ENCODE peak calls at places on chromosomes 4 and X, in five cellular contexts. U, Y, S, F and X are unnamed samples.
A peak's percentile ranks its signal among the peaks of the same experiment; 100 is the strongest.

GRCh38 chr4:34105311-34105710 is 2139.0 kb downstream of the ARAP2 start:
- DNase-seq in U (no peak), Y (no peak), S (no peak), F (no peak), X (no peak)

GRCh38 chr4:105198541-105198940 is 51.9 kb downstream of the TET2 start:
- DNase-seq in U (no peak), Y (no peak), S (no peak), F (no peak), X (no peak)

GRCh38 chr4:101187837-101188236 is 159.5 kb downstream of the PPP3CA start:
- DNase-seq in U (no peak), Y (no peak), S (no peak), F (no peak), X (no peak)

GRCh38 chr4:128386761-128387599 is 99.4 kb upstream of the PGRMC2 start:
- DNase-seq in U (peak; percentile 73), Y (peak; percentile 60), S (no peak), F (no peak), X (peak; percentile 86)

GRCh38 chrX:77595848-77596247 is 148.7 kb downstream of the FGF16 start:
- DNase-seq in U (no peak), Y (no peak), S (no peak), F (no peak), X (no peak)

GRCh38 chr4:182194115-182194834 is 48.9 kb upstream of the TENM3 start:
- DNase-seq in U (no peak), Y (no peak), S (no peak), F (no peak), X (no peak)

GRCh38 chr4:98517444-98518021 is 140.9 kb downstream of the TSPAN5 start:
- DNase-seq in U (no peak), Y (no peak), S (no peak), F (no peak), X (no peak)

GRCh38 chrX:101708180-101708579 is 48.5 kb upstream of the ARMCX2 start:
- DNase-seq in U (no peak), Y (peak; percentile 26), S (no peak), F (no peak), X (no peak)

GRCh38 chr4:106522839-106523238 is 154.3 kb upstream of the GIMD1 start:
- DNase-seq in U (no peak), Y (no peak), S (no peak), F (peak; percentile 11), X (no peak)

GRCh38 chrX:139086243-139086642 is 374.7 kb upstream of the FGF13 start:
- DNase-seq in U (no peak), Y (no peak), S (no peak), F (no peak), X (no peak)

GRCh38 chrX:23742174-23742692 is 843 bp downstream of the ACOT9 start:
- DNase-seq in U (no peak), Y (peak; percentile 25), S (no peak), F (no peak), X (no peak)

GRCh38 chr4:157587681-157588423 is 367.3 kb downstream of the GRIA2 start:
- DNase-seq in U (no peak), Y (no peak), S (no peak), F (no peak), X (no peak)

GRCh38 chrX:131734621-131735020 is 190.7 kb downstream of the OR13H1 start:
- DNase-seq in U (no peak), Y (no peak), S (peak; percentile 41), F (no peak), X (peak; percentile 45)

GRCh38 chr4:142883433-142883832 is 37.3 kb upstream of the INPP4B start:
- DNase-seq in U (no peak), Y (peak; percentile 0), S (no peak), F (peak; percentile 28), X (no peak)

GRCh38 chr4:8730159-8730558 is 137.6 kb downstream of the CPZ start:
- DNase-seq in U (no peak), Y (no peak), S (no peak), F (no peak), X (peak; percentile 13)

GRCh38 chrX:1558761-1559468 is 21.9 kb upstream of the P2RY8 start:
- DNase-seq in U (no peak), Y (no peak), S (no peak), F (no peak), X (no peak)

GRCh38 chrX:34826964-34827363 is 115.6 kb upstream of the FAM47B start:
- DNase-seq in U (no peak), Y (no peak), S (no peak), F (no peak), X (no peak)

GRCh38 chrX:27600686-27601085 is 10.5 kb downstream of the DCAF8L2 start:
- DNase-seq in U (no peak), Y (no peak), S (no peak), F (no peak), X (no peak)

GRCh38 chr4:38605794-38606586 is 58.0 kb upstream of the KLF3 start:
- DNase-seq in U (no peak), Y (no peak), S (no peak), F (no peak), X (no peak)

GRCh38 chr4:24763631-24764302 is 31.6 kb upstream of the SOD3 start:
- DNase-seq in U (no peak), Y (peak; percentile 50), S (no peak), F (no peak), X (no peak)

GRCh38 chr4:173443121-173443520 is 44.2 kb upstream of the SCRG1 start:
- DNase-seq in U (no peak), Y (no peak), S (no peak), F (no peak), X (no peak)

GRCh38 chr4:2264481-2265041 is 2.7 kb upstream of the MXD4 start:
- DNase-seq in U (no peak), Y (no peak), S (no peak), F (no peak), X (no peak)

GRCh38 chr4:176790398-176790797 is 2.3 kb downstream of the VEGFC start:
- DNase-seq in U (no peak), Y (no peak), S (no peak), F (no peak), X (no peak)

GRCh38 chrX:136639506-136640176 is 8.3 kb upstream of the CD40LG start:
- DNase-seq in U (no peak), Y (no peak), S (no peak), F (no peak), X (no peak)

GRCh38 chrX:104098151-104098808 is 14.0 kb upstream of the ZCCHC18 start:
- DNase-seq in U (peak; percentile 10), Y (peak; percentile 79), S (peak; percentile 20), F (peak; percentile 38), X (no peak)

GRCh38 chr4:52142816-52143215 is 91.7 kb downstream of the SPATA18 start:
- DNase-seq in U (no peak), Y (no peak), S (no peak), F (no peak), X (no peak)

GRCh38 chrX:38489341-38489740 is 72.0 kb upstream of the TSPAN7 start:
- DNase-seq in U (no peak), Y (no peak), S (no peak), F (no peak), X (no peak)

GRCh38 chr4:119300072-119300387 is 21.9 kb downstream of the FABP2 start:
- DNase-seq in U (no peak), Y (no peak), S (peak; percentile 9), F (peak; percentile 34), X (peak; percentile 59)

GRCh38 chrX:18348047-18348446 is 6.4 kb downstream of the SCML2 start:
- DNase-seq in U (no peak), Y (peak; percentile 28), S (no peak), F (no peak), X (no peak)